ENCODE peak calls at places on chromosomes 16 and 17, in four cellular contexts. One of them, this sample, is unnamed.

GRCh38 chr16:23949630-23950290 is 114.0 kb downstream of the PRKCB start:
- DNase-seq in hepatocyte: no peak
- DNase-seq in thyroid gland: peak
- DNase-seq in IMR-90: no peak
- DNase-seq in this sample: no peak

GRCh38 chr16:84953051-84953746 is 58.1 kb downstream of the ZDHHC7 start:
- DNase-seq in thyroid gland: no peak
- DNase-seq in IMR-90: no peak
- DNase-seq in hepatocyte: peak
- DNase-seq in this sample: no peak

GRCh38 chr17:65662166-65662565 is 100.7 kb upstream of the AXIN2 start:
- DNase-seq in thyroid gland: no peak
- DNase-seq in hepatocyte: no peak
- DNase-seq in IMR-90: peak
- DNase-seq in this sample: no peak

GRCh38 chr17:79950306-79950705 is 85.4 kb downstream of the TBC1D16 start:
- DNase-seq in hepatocyte: peak
- DNase-seq in thyroid gland: no peak
- DNase-seq in IMR-90: no peak
- DNase-seq in this sample: no peak

GRCh38 chr16:2473425-2473926 is 1.5 kb upstream of the TBC1D24 start:
- DNase-seq in hepatocyte: no peak
- DNase-seq in thyroid gland: no peak
- DNase-seq in IMR-90: no peak
- DNase-seq in this sample: no peak

GRCh38 chr17:6894206-6894528 is 62.6 kb upstream of the TEKT1 start:
- DNase-seq in thyroid gland: no peak
- DNase-seq in hepatocyte: no peak
- DNase-seq in IMR-90: no peak
- DNase-seq in this sample: no peak

GRCh38 chr17:72561680-72562079 is 440.9 kb downstream of the SOX9 start:
- DNase-seq in IMR-90: no peak
- DNase-seq in thyroid gland: no peak
- DNase-seq in hepatocyte: no peak
- DNase-seq in this sample: no peak

GRCh38 chr17:2795412-2796163 is 650 bp upstream of the RAP1GAP2 start:
- DNase-seq in IMR-90: no peak
- DNase-seq in hepatocyte: no peak
- DNase-seq in thyroid gland: no peak
- DNase-seq in this sample: no peak

GRCh38 chr16:84514874-84515835 is 10.7 kb upstream of the MEAK7 start:
- DNase-seq in thyroid gland: no peak
- DNase-seq in IMR-90: no peak
- DNase-seq in hepatocyte: peak
- DNase-seq in this sample: no peak

GRCh38 chr16:85025781-85026653 is 1.6 kb upstream of the KIAA0513 start:
- DNase-seq in thyroid gland: no peak
- DNase-seq in IMR-90: no peak
- DNase-seq in hepatocyte: no peak
- DNase-seq in this sample: no peak

GRCh38 chr17:81342062-81342699 is 47.1 kb upstream of the SLC38A10 start:
- DNase-seq in thyroid gland: peak
- DNase-seq in hepatocyte: peak
- DNase-seq in IMR-90: no peak
- DNase-seq in this sample: no peak

GRCh38 chr17:36496018-36496789 is 9.7 kb downstream of the ZNHIT3 start:
- DNase-seq in thyroid gland: no peak
- DNase-seq in IMR-90: peak
- DNase-seq in hepatocyte: no peak
- DNase-seq in this sample: no peak

GRCh38 chr17:75011788-75012319 is 616 bp upstream of the MRPL58 start:
- DNase-seq in hepatocyte: peak
- DNase-seq in IMR-90: peak
- DNase-seq in thyroid gland: peak
- DNase-seq in this sample: no peak

GRCh38 chr16:69417537-69418199 is 6.8 kb upstream of the CYB5B start:
- DNase-seq in IMR-90: no peak
- DNase-seq in thyroid gland: peak
- DNase-seq in hepatocyte: peak
- DNase-seq in this sample: no peak

GRCh38 chr16:27399969-27400368 is 2.0 kb upstream of the IL21R start:
- DNase-seq in IMR-90: no peak
- DNase-seq in hepatocyte: no peak
- DNase-seq in thyroid gland: no peak
- DNase-seq in this sample: no peak

GRCh38 chr16:10083301-10083700 is 98.9 kb downstream of the GRIN2A start:
- DNase-seq in IMR-90: no peak
- DNase-seq in thyroid gland: no peak
- DNase-seq in hepatocyte: no peak
- DNase-seq in this sample: no peak

GRCh38 chr16:10087151-10087550 is 95.1 kb downstream of the GRIN2A start:
- DNase-seq in IMR-90: no peak
- DNase-seq in thyroid gland: no peak
- DNase-seq in hepatocyte: no peak
- DNase-seq in this sample: no peak

GRCh38 chr16:10086620-10087019 is 95.6 kb downstream of the GRIN2A start:
- DNase-seq in IMR-90: no peak
- DNase-seq in hepatocyte: no peak
- DNase-seq in thyroid gland: no peak
- DNase-seq in this sample: no peak

GRCh38 chr16:10088380-10088793 is 93.8 kb downstream of the GRIN2A start:
- DNase-seq in thyroid gland: no peak
- DNase-seq in hepatocyte: peak
- DNase-seq in IMR-90: no peak
- DNase-seq in this sample: no peak

GRCh38 chr16:10085078-10085798 is 97.0 kb downstream of the GRIN2A start:
- DNase-seq in IMR-90: no peak
- DNase-seq in hepatocyte: no peak
- DNase-seq in thyroid gland: peak
- DNase-seq in this sample: no peak
- H3K27ac ChIP-seq in IMR-90: no peak
- H3K27ac ChIP-seq in hepatocyte: peak
- H3K27ac ChIP-seq in thyroid gland: no peak
- H3K27ac ChIP-seq in this sample: no peak

DNA sequence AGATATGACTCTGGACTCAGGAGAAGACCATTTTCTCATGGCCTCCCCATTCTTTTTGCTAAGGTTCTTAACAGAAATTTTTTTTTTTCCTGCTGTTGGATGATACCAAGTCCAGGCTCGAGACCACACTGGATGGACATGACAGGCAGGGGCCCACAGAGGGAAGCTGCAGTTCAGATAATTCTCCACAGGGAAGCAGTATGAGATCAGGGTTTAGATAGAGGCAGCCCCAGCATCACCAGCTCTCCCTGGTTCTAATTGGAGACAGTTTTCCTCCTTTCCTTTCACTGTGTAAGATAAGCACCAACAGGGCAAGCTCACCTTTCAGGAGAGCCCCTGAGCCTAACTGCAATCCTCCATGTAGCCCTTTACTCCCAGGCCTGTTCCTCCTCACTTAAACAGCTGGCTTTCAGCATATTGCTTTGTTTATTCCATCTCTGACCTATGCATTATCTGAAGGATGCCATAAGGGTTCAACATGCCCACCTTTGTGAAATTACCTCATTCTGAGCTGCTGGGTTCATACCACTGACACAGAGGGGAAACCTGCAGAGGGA is 108.1 kb downstream of the SNX11 start:
- DNase-seq in hepatocyte: peak
- DNase-seq in IMR-90: peak
- DNase-seq in thyroid gland: no peak
- DNase-seq in this sample: peak
- TF ChIP-seq CTCF in hepatocyte: peak
- TF ChIP-seq CTCF in IMR-90: peak
- TF ChIP-seq CTCF in thyroid gland: no peak
- TF ChIP-seq CTCF in this sample: peak

GRCh38 chr16:22195445-22195694 is 10.7 kb upstream of the EEF2K start:
- DNase-seq in thyroid gland: no peak
- DNase-seq in hepatocyte: no peak
- DNase-seq in IMR-90: no peak
- DNase-seq in this sample: no peak
- H3K27ac ChIP-seq in thyroid gland: no peak
- H3K27ac ChIP-seq in hepatocyte: peak
- H3K27ac ChIP-seq in IMR-90: no peak
- H3K27ac ChIP-seq in this sample: peak

DNA sequence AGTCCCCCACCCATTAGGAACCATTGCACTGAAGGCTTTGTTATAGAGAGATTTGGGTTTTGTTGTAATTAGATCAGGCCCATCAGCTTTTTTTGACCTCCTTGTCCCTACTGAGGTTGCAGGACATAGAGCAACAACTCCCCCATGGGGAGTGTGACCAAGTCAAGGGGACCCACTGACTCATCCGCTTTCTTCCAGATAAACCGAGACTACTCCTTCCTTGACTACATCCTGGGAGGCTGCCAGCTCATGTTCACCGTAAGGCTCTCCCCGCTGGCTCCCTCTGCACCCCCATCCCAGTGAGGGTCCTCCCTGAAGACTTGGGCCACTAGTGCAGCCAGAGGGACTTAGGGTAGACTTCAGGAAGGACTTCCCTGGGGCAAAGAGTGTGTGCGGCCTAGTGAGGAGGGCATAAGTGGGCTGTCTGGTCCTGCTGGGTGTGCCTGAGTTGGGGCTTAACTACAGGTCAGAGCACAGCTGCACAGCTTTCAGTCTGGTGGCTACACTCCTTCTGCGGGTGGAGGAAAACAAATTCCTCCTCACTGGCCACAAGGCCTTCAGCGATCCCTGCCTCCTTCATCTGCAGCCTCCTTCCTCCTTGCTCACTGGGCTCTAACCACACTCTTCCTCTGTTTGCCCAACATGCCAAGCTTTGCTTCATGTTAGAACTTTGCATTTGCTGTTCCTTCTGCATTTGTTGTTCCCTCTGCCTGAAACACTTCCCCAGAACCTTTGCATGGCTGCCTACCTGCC is 31.0 kb downstream of the CPNE2 start:
- DNase-seq in thyroid gland: no peak
- DNase-seq in IMR-90: no peak
- DNase-seq in hepatocyte: no peak
- DNase-seq in this sample: no peak
- TF ChIP-seq CTCF in thyroid gland: no peak
- TF ChIP-seq CTCF in IMR-90: no peak
- TF ChIP-seq CTCF in hepatocyte: no peak
- TF ChIP-seq CTCF in this sample: no peak

DNA sequence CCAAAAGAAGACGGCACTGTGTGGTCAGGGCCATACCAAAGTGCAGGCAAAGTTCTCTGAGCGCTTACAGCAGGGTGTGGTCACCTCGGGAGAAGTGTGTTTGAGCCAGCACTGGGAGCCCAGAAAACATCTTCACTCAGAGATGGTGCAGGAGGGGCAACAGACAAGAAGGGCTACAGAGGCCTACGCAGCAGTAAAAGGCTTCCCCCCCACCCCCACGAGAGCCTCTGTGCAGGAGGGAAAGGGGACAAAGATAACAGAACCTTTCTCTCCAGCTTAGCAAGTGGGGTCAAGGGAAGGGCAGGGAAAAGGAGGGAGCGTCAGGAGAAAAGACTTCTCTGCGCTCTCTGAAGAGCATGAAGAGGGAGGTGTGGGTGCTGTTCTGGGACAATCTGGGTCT is 2.8 kb downstream of the VAT1 start:
- DNase-seq in thyroid gland: no peak
- DNase-seq in IMR-90: no peak
- DNase-seq in hepatocyte: no peak
- DNase-seq in this sample: no peak
- H3K27ac ChIP-seq in thyroid gland: no peak
- H3K27ac ChIP-seq in IMR-90: no peak
- H3K27ac ChIP-seq in hepatocyte: peak
- H3K27ac ChIP-seq in this sample: peak

GRCh38 chr16:66444049-66444481 is 17.0 kb downstream of the BEAN1 start:
- DNase-seq in IMR-90: no peak
- DNase-seq in thyroid gland: no peak
- DNase-seq in hepatocyte: no peak
- DNase-seq in this sample: no peak
- TF ChIP-seq CTCF in IMR-90: no peak
- TF ChIP-seq CTCF in thyroid gland: no peak
- TF ChIP-seq CTCF in hepatocyte: no peak
- TF ChIP-seq CTCF in this sample: no peak

GRCh38 chr16:15993128-15993527 is 43.7 kb downstream of the ABCC1 start:
- DNase-seq in thyroid gland: no peak
- DNase-seq in hepatocyte: no peak
- DNase-seq in IMR-90: no peak
- DNase-seq in this sample: no peak
- H3K27ac ChIP-seq in thyroid gland: no peak
- H3K27ac ChIP-seq in hepatocyte: no peak
- H3K27ac ChIP-seq in IMR-90: peak
- H3K27ac ChIP-seq in this sample: no peak

DNA sequence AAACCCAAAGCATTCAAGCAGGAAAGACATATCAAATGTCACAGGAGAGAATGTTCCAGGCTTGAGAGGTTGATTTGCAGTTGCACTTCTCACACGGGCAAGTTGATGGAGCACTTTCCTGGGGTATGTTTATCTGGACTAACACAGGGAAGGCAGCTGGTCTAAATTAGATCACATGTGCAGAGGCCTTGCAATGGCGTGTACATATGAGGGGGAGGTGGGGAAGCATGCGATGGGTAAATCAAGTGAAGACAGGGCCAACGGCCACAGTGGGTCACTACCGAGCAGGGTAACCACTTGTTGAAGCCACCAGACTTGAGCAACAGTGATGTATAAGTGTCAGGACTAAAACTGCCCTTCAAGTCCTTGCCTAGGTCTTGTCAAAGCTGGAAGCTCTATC is 156.6 kb upstream of the MAF start:
- DNase-seq in IMR-90: no peak
- DNase-seq in thyroid gland: no peak
- DNase-seq in hepatocyte: no peak
- DNase-seq in this sample: no peak
- TF ChIP-seq CTCF in IMR-90: no peak
- TF ChIP-seq CTCF in thyroid gland: no peak
- TF ChIP-seq CTCF in hepatocyte: no peak
- TF ChIP-seq CTCF in this sample: no peak

GRCh38 chr16:71894229-71894920 is 956 bp upstream of the IST1 start:
- DNase-seq in hepatocyte: peak
- DNase-seq in thyroid gland: peak
- DNase-seq in IMR-90: peak
- DNase-seq in this sample: peak
- H3K27ac ChIP-seq in hepatocyte: peak
- H3K27ac ChIP-seq in thyroid gland: peak
- H3K27ac ChIP-seq in IMR-90: peak
- H3K27ac ChIP-seq in this sample: peak

This sample was measured in RWPE1.